ENCODE peak calls at places on chromosomes 2 and 18, in eight cellular contexts. P is HCT116, M is right atrium auricular region, R is A549, T is aorta, E is heart right ventricle, Y is breast epithelium, Q is pancreas. K is an unnamed sample. For H3K4me1, the result is how much of the 10 kb centered on the place peaks cover.

GRCh38 chr18:14969507-14969906 is 221.5 kb downstream of the ANKRD30B start:
- DNase-seq in P (no peak), T (no peak), E (no peak), R (no peak), Y (no peak), Q (no peak), M (peak), K (no peak)

GRCh38 chr2:1685078-1685956 is 59.0 kb downstream of the PXDN start:
- DNase-seq in M (no peak), Q (no peak), Y (no peak), P (no peak), E (no peak), R (no peak), T (no peak), K (no peak)

GRCh38 chr2:229520582-229521221 is 193.7 kb downstream of the DNER start:
- DNase-seq in E (peak), P (no peak), T (peak), Y (no peak), Q (no peak), M (no peak), R (no peak), K (no peak)

GRCh38 chr2:120856421-120856862 is 120.8 kb downstream of the GLI2 start:
- DNase-seq in Q (no peak), E (no peak), T (peak), M (no peak), R (peak), Y (no peak), P (no peak), K (no peak)

GRCh38 chr2:230423851-230424458 is 8.0 kb downstream of the SP100 start:
- DNase-seq in R (no peak), T (no peak), E (no peak), Y (no peak), Q (no peak), P (no peak), M (no peak), K (no peak)

GRCh38 chr2:143163499-143163898 is 34.3 kb downstream of the ARHGAP15 start:
- DNase-seq in T (no peak), Y (no peak), M (no peak), E (no peak), R (no peak), P (no peak), Q (no peak), K (no peak)

GRCh38 chr2:169107645-169108044 is 38.3 kb downstream of the DHRS9 start:
- DNase-seq in P (no peak), T (no peak), Y (no peak), M (no peak), Q (no peak), E (no peak), R (no peak), K (no peak)

GRCh38 chr2:221102896-221103688 is 469.0 kb downstream of the EPHA4 start:
- DNase-seq in R (no peak), Q (no peak), P (no peak), E (no peak), T (no peak), Y (no peak), M (no peak), K (no peak)

GRCh38 chr2:227106845-227107759 is 56.9 kb downstream of the COL4A4 start:
- DNase-seq in M (no peak), T (no peak), R (peak), Q (no peak), E (no peak), Y (no peak), P (peak), K (no peak)

GRCh38 chr2:216307496-216307895 is 64.8 kb downstream of the MARCHF4 start:
- DNase-seq in Q (no peak), R (no peak), M (no peak), T (no peak), P (no peak), Y (no peak), E (no peak), K (no peak)

GRCh38 chr2:216306868-216307267 is 65.4 kb downstream of the MARCHF4 start:
- DNase-seq in M (no peak), P (no peak), Q (no peak), T (no peak), R (no peak), Y (no peak), E (no peak), K (no peak)

GRCh38 chr2:216312441-216312840 is 59.8 kb downstream of the MARCHF4 start:
- DNase-seq in M (no peak), T (no peak), Y (no peak), Q (no peak), P (no peak), R (no peak), E (no peak), K (no peak)

GRCh38 chr2:216302981-216303676 is 69.2 kb downstream of the MARCHF4 start:
- DNase-seq in Y (no peak), Q (no peak), T (no peak), E (no peak), P (no peak), M (no peak), R (no peak), K (no peak)

GRCh38 chr2:216308532-216308931 is 63.8 kb downstream of the MARCHF4 start:
- DNase-seq in Q (no peak), T (no peak), Y (no peak), E (no peak), P (no peak), R (no peak), M (no peak), K (no peak)
- H3K4me3 ChIP-seq in Q (no peak), T (no peak), Y (no peak), E (no peak), P (no peak), R (no peak), M (no peak), K (no peak)

DNA sequence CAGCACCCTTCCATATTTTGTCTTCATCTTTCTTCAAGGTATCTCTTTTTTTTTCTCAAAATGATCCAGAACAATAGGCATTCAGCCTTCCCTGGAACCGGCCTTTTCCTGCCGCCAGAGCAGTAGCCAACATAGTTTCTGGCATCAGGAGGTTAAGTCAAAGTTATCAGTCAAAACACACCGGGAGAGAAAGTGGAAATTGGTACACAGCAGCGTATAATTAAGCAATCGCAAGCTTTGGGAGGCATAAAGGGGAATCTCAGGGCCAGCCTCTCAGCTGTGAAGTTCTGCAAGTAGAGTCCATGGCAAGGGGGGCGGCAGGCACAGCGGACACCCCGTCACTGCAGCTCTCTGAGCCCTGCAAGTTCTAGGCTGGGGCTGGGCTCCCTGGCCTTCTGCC is 114.5 kb downstream of the BCL2L11 start:
- DNase-seq in R (no peak), P (no peak), Y (no peak), Q (no peak), T (no peak), E (no peak), M (no peak), K (no peak)
- H3K4me1 ChIP-seq in R (under half), P (under half), Y (under half), Q (under half), T (under half), E (under half), M (under half), K (under half)

GRCh38 chr2:218395826-218396687 is 3.6 kb upstream of the CTDSP1 start:
- DNase-seq in R (peak), Y (peak), T (peak), M (peak), Q (peak), P (peak), E (peak), K (peak)
- H3K4me3 ChIP-seq in R (peak), Y (peak), T (peak), M (peak), Q (peak), P (peak), E (peak), K (peak)

GRCh38 chr2:86194751-86195054 is 559 bp downstream of the IMMT start:
- DNase-seq in M (no peak), P (peak), E (peak), T (peak), Q (peak), R (no peak), Y (no peak), K (peak)
- H3K4me1 ChIP-seq in M (under half), P (under half), E (half or more), T (under half), Q (under half), R (under half), Y (under half), K (half or more)